ENCODE peak calls at places on chromosome 14, in four cellular contexts. One of them, this sample, is unnamed.

GRCh38 chr14:86574026-86574777 is 1044.3 kb downstream of the FLRT2 start:
- DNase-seq in heart left ventricle: no peak
- DNase-seq in RWPE1: no peak
- DNase-seq in lung: no peak
- DNase-seq in this sample: no peak

GRCh38 chr14:44463386-44464004 is 43.6 kb downstream of the FSCB start:
- DNase-seq in RWPE1: no peak
- DNase-seq in lung: no peak
- DNase-seq in heart left ventricle: no peak
- DNase-seq in this sample: no peak

GRCh38 chr14:65804752-65805473 is 392.4 kb downstream of the FUT8 start:
- DNase-seq in lung: no peak
- DNase-seq in heart left ventricle: no peak
- DNase-seq in RWPE1: no peak
- DNase-seq in this sample: no peak

GRCh38 chr14:62289471-62289870 is 527.3 kb downstream of the SNAPC1 start:
- DNase-seq in RWPE1: no peak
- DNase-seq in lung: no peak
- DNase-seq in heart left ventricle: no peak
- DNase-seq in this sample: no peak

GRCh38 chr14:73465833-73466532 is 7.6 kb upstream of the NUMB start:
- DNase-seq in lung: no peak
- DNase-seq in RWPE1: no peak
- DNase-seq in heart left ventricle: no peak
- DNase-seq in this sample: no peak

GRCh38 chr14:74569826-74570591 is 42.0 kb downstream of the LTBP2 start:
- DNase-seq in RWPE1: peak; percentile 84
- DNase-seq in lung: no peak
- DNase-seq in heart left ventricle: no peak
- DNase-seq in this sample: no peak

GRCh38 chr14:51473808-51474207 is 177.9 kb upstream of the FRMD6 start:
- DNase-seq in RWPE1: peak; percentile 38
- DNase-seq in lung: no peak
- DNase-seq in heart left ventricle: no peak
- DNase-seq in this sample: no peak

GRCh38 chr14:50087350-50088116 is 28.8 kb downstream of the VCPKMT start:
- DNase-seq in lung: no peak
- DNase-seq in heart left ventricle: no peak
- DNase-seq in RWPE1: no peak
- DNase-seq in this sample: peak; percentile 15

GRCh38 chr14:54568821-54569591 is 2.1 kb downstream of the SAMD4A start:
- DNase-seq in lung: no peak
- DNase-seq in heart left ventricle: peak; percentile 46
- DNase-seq in RWPE1: peak; percentile 35
- DNase-seq in this sample: no peak

GRCh38 chr14:23356662-23357061 is 4.0 kb upstream of the SLC22A17 start:
- DNase-seq in lung: no peak
- DNase-seq in RWPE1: no peak
- DNase-seq in heart left ventricle: no peak
- DNase-seq in this sample: peak; percentile 32

GRCh38 chr14:56390859-56391258 is 188.7 kb upstream of the TMEM260 start:
- DNase-seq in lung: no peak
- DNase-seq in RWPE1: no peak
- DNase-seq in heart left ventricle: no peak
- DNase-seq in this sample: no peak

GRCh38 chr14:74599201-74599809 is 12.7 kb downstream of the LTBP2 start:
- DNase-seq in lung: no peak
- DNase-seq in heart left ventricle: no peak
- DNase-seq in RWPE1: no peak
- DNase-seq in this sample: no peak

GRCh38 chr14:24055971-24056799 is 4.4 kb downstream of the CARMIL3 start:
- DNase-seq in RWPE1: no peak
- DNase-seq in lung: no peak
- DNase-seq in heart left ventricle: no peak
- DNase-seq in this sample: no peak

GRCh38 chr14:54737132-54737711 is 165.4 kb downstream of the GCH1 start:
- DNase-seq in lung: no peak
- DNase-seq in RWPE1: peak; percentile 36
- DNase-seq in heart left ventricle: no peak
- DNase-seq in this sample: no peak

GRCh38 chr14:55441286-55441685 is 870 bp upstream of the TBPL2 start:
- DNase-seq in heart left ventricle: no peak
- DNase-seq in RWPE1: no peak
- DNase-seq in lung: no peak
- DNase-seq in this sample: peak; percentile 23

GRCh38 chr14:86892167-86892956 is 1100.6 kb downstream of the GALC start:
- DNase-seq in RWPE1: no peak
- DNase-seq in lung: no peak
- DNase-seq in heart left ventricle: no peak
- DNase-seq in this sample: no peak

GRCh38 chr14:72975776-72976175 is 49.5 kb downstream of the DCAF4 start:
- DNase-seq in lung: no peak
- DNase-seq in RWPE1: no peak
- DNase-seq in heart left ventricle: no peak
- DNase-seq in this sample: no peak

GRCh38 chr14:77041837-77042557 is 13.5 kb upstream of the IRF2BPL start:
- DNase-seq in lung: peak; percentile 53
- DNase-seq in heart left ventricle: peak; percentile 78
- DNase-seq in RWPE1: peak; percentile 26
- DNase-seq in this sample: no peak

GRCh38 chr14:80059041-80059440 is 152.3 kb downstream of the DIO2 start:
- DNase-seq in heart left ventricle: no peak
- DNase-seq in RWPE1: no peak
- DNase-seq in lung: no peak
- DNase-seq in this sample: no peak

GRCh38 chr14:49585803-49586672 is at the start of gene RPS29:
- DNase-seq in RWPE1: peak; percentile 96
- DNase-seq in heart left ventricle: peak; percentile 97
- DNase-seq in lung: peak; percentile 98
- DNase-seq in this sample: peak; percentile 99

GRCh38 chr14:34693228-34693939 is 21.0 kb downstream of the CFL2 start:
- DNase-seq in heart left ventricle: no peak
- DNase-seq in RWPE1: no peak
- DNase-seq in lung: peak; percentile 52
- DNase-seq in this sample: peak; percentile 62

GRCh38 chr14:65312859-65313258 is 99.7 kb upstream of the FUT8 start:
- DNase-seq in lung: no peak
- DNase-seq in RWPE1: no peak
- DNase-seq in heart left ventricle: no peak
- DNase-seq in this sample: no peak

GRCh38 chr14:22556021-22556989 is 32.7 kb downstream of the DAD1 start:
- DNase-seq in RWPE1: peak; percentile 77
- DNase-seq in heart left ventricle: peak; percentile 59
- DNase-seq in lung: peak; percentile 62
- DNase-seq in this sample: no peak

GRCh38 chr14:87628129-87628528 is 364.9 kb downstream of the GALC start:
- DNase-seq in lung: no peak
- DNase-seq in heart left ventricle: peak; percentile 47
- DNase-seq in RWPE1: no peak
- DNase-seq in this sample: no peak

GRCh38 chr14:73997944-73998451 is 21.1 kb downstream of the ENTPD5 start:
- DNase-seq in heart left ventricle: no peak
- DNase-seq in RWPE1: no peak
- DNase-seq in lung: no peak
- DNase-seq in this sample: no peak

GRCh38 chr14:77051101-77051500 is 22.6 kb upstream of the IRF2BPL start:
- DNase-seq in RWPE1: no peak
- DNase-seq in lung: peak; percentile 66
- DNase-seq in heart left ventricle: peak; percentile 66
- DNase-seq in this sample: no peak

GRCh38 chr14:95402184-95402583 is 82.5 kb upstream of the CLMN start:
- DNase-seq in lung: no peak
- DNase-seq in heart left ventricle: no peak
- DNase-seq in RWPE1: no peak
- DNase-seq in this sample: no peak

GRCh38 chr14:76874734-76875133 is 48.5 kb downstream of the LRRC74A start:
- DNase-seq in RWPE1: no peak
- DNase-seq in heart left ventricle: no peak
- DNase-seq in lung: no peak
- DNase-seq in this sample: no peak

GRCh38 chr14:51860836-51861583 is 598 bp downstream of the GNG2 start:
- DNase-seq in heart left ventricle: no peak
- DNase-seq in RWPE1: no peak
- DNase-seq in lung: no peak
- DNase-seq in this sample: peak; percentile 42

GRCh38 chr14:70792939-70793338 is 16.4 kb downstream of the MAP3K9 start:
- DNase-seq in lung: no peak
- DNase-seq in RWPE1: no peak
- DNase-seq in heart left ventricle: no peak
- DNase-seq in this sample: no peak

GRCh38 chr14:52937306-52937705 is 13.5 kb downstream of the FERMT2 start:
- DNase-seq in heart left ventricle: no peak
- DNase-seq in lung: no peak
- DNase-seq in RWPE1: no peak
- DNase-seq in this sample: no peak

GRCh38 chr14:26484562-26484961 is 113.3 kb downstream of the NOVA1 start:
- DNase-seq in lung: no peak
- DNase-seq in RWPE1: no peak
- DNase-seq in heart left ventricle: no peak
- DNase-seq in this sample: no peak

GRCh38 chr14:80621701-80622100 is 319.8 kb downstream of the CEP128 start:
- DNase-seq in lung: no peak
- DNase-seq in RWPE1: peak; percentile 57
- DNase-seq in heart left ventricle: no peak
- DNase-seq in this sample: no peak

GRCh38 chr14:56810341-56810740 is at the start of gene OTX2:
- DNase-seq in heart left ventricle: no peak
- DNase-seq in RWPE1: no peak
- DNase-seq in lung: no peak
- DNase-seq in this sample: no peak

GRCh38 chr14:90571149-90571548 is 174.3 kb downstream of the CALM1 start:
- DNase-seq in RWPE1: no peak
- DNase-seq in heart left ventricle: no peak
- DNase-seq in lung: no peak
- DNase-seq in this sample: no peak
- TF ChIP-seq CTCF in RWPE1: no peak
- TF ChIP-seq CTCF in heart left ventricle: no peak
- TF ChIP-seq CTCF in lung: no peak
- TF ChIP-seq CTCF in this sample: no peak

GRCh38 chr14:105167303-105168092 is 1.1 kb downstream of the JAG2 start:
- DNase-seq in heart left ventricle: peak; percentile 39
- DNase-seq in RWPE1: peak; percentile 69
- DNase-seq in lung: no peak
- DNase-seq in this sample: no peak
- TF ChIP-seq CTCF in heart left ventricle: peak; percentile 38
- TF ChIP-seq CTCF in RWPE1: peak; percentile 66
- TF ChIP-seq CTCF in lung: no peak
- TF ChIP-seq CTCF in this sample: peak; percentile 15

GRCh38 chr14:103392572-103392971 is 7.4 kb downstream of the MARK3 start:
- DNase-seq in heart left ventricle: peak; percentile 0
- DNase-seq in lung: no peak
- DNase-seq in RWPE1: no peak
- DNase-seq in this sample: no peak

GRCh38 chr14:103390605-103391004 is 5.4 kb downstream of the MARK3 start:
- DNase-seq in RWPE1: no peak
- DNase-seq in lung: no peak
- DNase-seq in heart left ventricle: peak; percentile 2
- DNase-seq in this sample: no peak

GRCh38 chr14:103393078-103393477 is 7.9 kb downstream of the MARK3 start:
- DNase-seq in lung: no peak
- DNase-seq in heart left ventricle: peak; percentile 13
- DNase-seq in RWPE1: no peak
- DNase-seq in this sample: no peak

GRCh38 chr14:103392106-103392505 is 6.9 kb downstream of the MARK3 start:
- DNase-seq in RWPE1: no peak
- DNase-seq in lung: no peak
- DNase-seq in heart left ventricle: peak; percentile 0
- DNase-seq in this sample: no peak

GRCh38 chr14:103391048-103391447 is 5.8 kb downstream of the MARK3 start:
- DNase-seq in lung: no peak
- DNase-seq in RWPE1: peak; percentile 38
- DNase-seq in heart left ventricle: peak; percentile 19
- DNase-seq in this sample: peak; percentile 76
- TF ChIP-seq CTCF in lung: peak; percentile 38
- TF ChIP-seq CTCF in RWPE1: peak; percentile 86
- TF ChIP-seq CTCF in heart left ventricle: peak; percentile 63
- TF ChIP-seq CTCF in this sample: peak; percentile 81

DNA sequence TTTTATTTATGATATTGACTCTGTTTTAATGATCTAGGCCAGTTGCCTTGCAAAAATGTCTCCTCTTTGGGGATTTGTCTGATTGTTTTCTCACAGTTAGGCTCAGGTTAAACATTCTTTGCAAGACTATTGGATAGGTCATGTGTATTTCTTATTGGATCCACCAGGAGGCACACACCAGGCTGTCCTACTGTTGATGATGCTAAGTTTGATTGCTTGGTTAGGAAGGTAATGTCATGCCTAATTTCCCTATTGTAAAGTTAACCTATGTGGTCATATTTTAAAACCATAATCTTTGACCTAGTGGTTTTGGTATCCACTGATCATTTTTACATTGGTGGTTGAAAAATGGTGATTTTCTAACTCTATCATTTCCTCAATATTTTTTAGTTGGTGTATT is 137.1 kb downstream of the BRMS1L start:
- DNase-seq in RWPE1: no peak
- DNase-seq in heart left ventricle: no peak
- DNase-seq in lung: no peak
- DNase-seq in this sample: no peak
- TF ChIP-seq CTCF in RWPE1: no peak
- TF ChIP-seq CTCF in heart left ventricle: no peak
- TF ChIP-seq CTCF in lung: no peak
- TF ChIP-seq CTCF in this sample: peak; percentile 6

GRCh38 chr14:93056166-93056839 is 59.4 kb downstream of the ITPK1 start:
- DNase-seq in RWPE1: no peak
- DNase-seq in heart left ventricle: no peak
- DNase-seq in lung: no peak
- DNase-seq in this sample: no peak

GRCh38 chr14:93057586-93058280 is 58.0 kb downstream of the ITPK1 start:
- DNase-seq in RWPE1: no peak
- DNase-seq in heart left ventricle: no peak
- DNase-seq in lung: no peak
- DNase-seq in this sample: no peak

GRCh38 chr14:93054876-93055275 is 60.8 kb downstream of the ITPK1 start:
- DNase-seq in lung: no peak
- DNase-seq in heart left ventricle: no peak
- DNase-seq in RWPE1: no peak
- DNase-seq in this sample: no peak

GRCh38 chr14:93055651-93056115 is 60.0 kb downstream of the ITPK1 start:
- DNase-seq in heart left ventricle: no peak
- DNase-seq in RWPE1: no peak
- DNase-seq in lung: no peak
- DNase-seq in this sample: no peak

GRCh38 chr14:93056840-93057585 is 58.7 kb downstream of the ITPK1 start:
- DNase-seq in RWPE1: no peak
- DNase-seq in lung: no peak
- DNase-seq in heart left ventricle: peak; percentile 47
- DNase-seq in this sample: no peak
- TF ChIP-seq CTCF in RWPE1: no peak
- TF ChIP-seq CTCF in lung: no peak
- TF ChIP-seq CTCF in heart left ventricle: no peak
- TF ChIP-seq CTCF in this sample: no peak